ENCODE peak calls at places on chromosomes 7 and 10, in four cellular contexts. Y is kidney glomerular epithelial cell, U is NCI-H2081, Q is Panc1. J is an unnamed sample.

GRCh38 chr10:130179640-130180039 is 43.4 kb downstream of the GLRX3 start:
- DNase-seq in Y (peak), U (peak), Q (no peak), J (no peak)

GRCh38 chr10:33136271-33136670 is 178.2 kb upstream of the ITGB1 start:
- DNase-seq in Y (peak), U (no peak), Q (no peak), J (peak)

GRCh38 chr7:96199421-96199820 is 122.5 kb downstream of the SLC25A13 start:
- DNase-seq in Y (no peak), U (no peak), Q (no peak), J (no peak)

GRCh38 chr7:2701832-2702593 is 14.0 kb downstream of the AMZ1 start:
- DNase-seq in Y (no peak), U (no peak), Q (no peak), J (no peak)

GRCh38 chr7:17991866-17992648 is 35.6 kb downstream of the PRPS1L1 start:
- DNase-seq in Y (no peak), U (no peak), Q (no peak), J (no peak)

GRCh38 chr10:113880236-113880635 is 25.8 kb downstream of the NHLRC2 start:
- DNase-seq in Y (peak), U (no peak), Q (no peak), J (peak)

GRCh38 chr7:77752016-77752415 is 46.2 kb downstream of the TMEM60 start:
- DNase-seq in Y (no peak), U (no peak), Q (no peak), J (no peak)

GRCh38 chr7:138449580-138449979 is 10.5 kb upstream of the TRIM24 start:
- DNase-seq in Y (no peak), U (no peak), Q (no peak), J (no peak)

GRCh38 chr7:106450716-106451115 is 165.9 kb upstream of the NAMPT start:
- DNase-seq in Y (no peak), U (no peak), Q (no peak), J (no peak)

GRCh38 chr10:133186416-133187090 is 26.5 kb downstream of the KNDC1 start:
- DNase-seq in Y (no peak), U (no peak), Q (no peak), J (no peak)

GRCh38 chr7:65731562-65732035 is 141.3 kb upstream of the VKORC1L1 start:
- DNase-seq in Y (no peak), U (no peak), Q (no peak), J (no peak)

GRCh38 chr10:130401860-130402765 is 265.9 kb downstream of the GLRX3 start:
- DNase-seq in Y (no peak), U (no peak), Q (no peak), J (no peak)

GRCh38 chr10:69861251-69862240 is 59.8 kb downstream of the COL13A1 start:
- DNase-seq in Y (peak), U (no peak), Q (peak), J (peak)

GRCh38 chr10:110850990-110851389 is 20.7 kb upstream of the PDCD4 start:
- DNase-seq in Y (no peak), U (no peak), Q (no peak), J (no peak)

GRCh38 chr7:1385809-1386622 is 73.3 kb downstream of the MICALL2 start:
- DNase-seq in Y (no peak), U (no peak), Q (no peak), J (no peak)

GRCh38 chr10:105834261-105835059 is 1193.4 kb downstream of the SORCS3 start:
- DNase-seq in Y (peak), U (no peak), Q (no peak), J (no peak)

GRCh38 chr10:132493756-132494290 is 43.8 kb upstream of the INPP5A start:
- DNase-seq in Y (no peak), U (no peak), Q (no peak), J (no peak)

GRCh38 chr7:43313628-43314378 is 201.4 kb downstream of the HECW1 start:
- DNase-seq in Y (no peak), U (no peak), Q (no peak), J (no peak)

GRCh38 chr7:7550663-7551062 is 15.0 kb upstream of the COL28A1 start:
- DNase-seq in Y (peak), U (no peak), Q (no peak), J (no peak)

GRCh38 chr7:4879401-4880081 is 4.0 kb downstream of the RADIL start:
- DNase-seq in Y (no peak), U (no peak), Q (no peak), J (no peak)

GRCh38 chr7:18317956-18318355 is 177.6 kb upstream of the HDAC9 start:
- DNase-seq in Y (no peak), U (no peak), Q (no peak), J (no peak)

GRCh38 chr10:98400482-98400881 is 14.5 kb downstream of the PYROXD2 start:
- DNase-seq in Y (no peak), U (no peak), Q (no peak), J (no peak)

GRCh38 chr10:42769653-42770052 is 12.9 kb upstream of the BMS1 start:
- DNase-seq in Y (no peak), U (no peak), Q (no peak), J (no peak)

GRCh38 chr7:42611961-42612360 is 299.9 kb downstream of the C7orf25 start:
- DNase-seq in Y (no peak), U (no peak), Q (no peak), J (no peak)

GRCh38 chr7:5629941-5630340 is 151.5 kb downstream of the RNF216 start:
- DNase-seq in Y (peak), U (no peak), Q (no peak), J (peak)

GRCh38 chr10:34256216-34256615 is 558.9 kb downstream of the PARD3 start:
- DNase-seq in Y (no peak), U (no peak), Q (no peak), J (no peak)

GRCh38 chr7:157676456-157677255 is 339.9 kb downstream of the DNAJB6 start:
- DNase-seq in Y (no peak), U (no peak), Q (no peak), J (no peak)

GRCh38 chr7:139572071-139572470 is 48.6 kb downstream of the CLEC2L start:
- DNase-seq in Y (no peak), U (no peak), Q (no peak), J (no peak)

GRCh38 chr10:49310460-49310859 is 11.5 kb downstream of the C10orf71 start:
- DNase-seq in Y (no peak), U (no peak), Q (peak), J (no peak)

GRCh38 chr10:104309980-104310978 is 28.0 kb downstream of the ITPRIP start:
- DNase-seq in Y (no peak), U (no peak), Q (no peak), J (peak)

GRCh38 chr7:1263391-1263951 is 30.8 kb downstream of the UNCX start:
- DNase-seq in Y (no peak), U (no peak), Q (no peak), J (no peak)

GRCh38 chr7:130732980-130733865 is 784 bp downstream of the KLF14 start:
- DNase-seq in Y (no peak), U (peak), Q (no peak), J (no peak)

GRCh38 chr10:26821699-26822542 is 38.8 kb downstream of the ABI1 start:
- DNase-seq in Y (no peak), U (no peak), Q (no peak), J (no peak)

GRCh38 chr10:1061930-1062769 is 6.0 kb downstream of the WDR37 start:
- DNase-seq in Y (peak), U (no peak), Q (no peak), J (no peak)

GRCh38 chr7:75808106-75808505 is 5.5 kb downstream of the CCL24 start:
- DNase-seq in Y (no peak), U (peak), Q (no peak), J (no peak)

GRCh38 chr7:18020138-18020715 is 7.4 kb downstream of the PRPS1L1 start:
- DNase-seq in Y (no peak), U (no peak), Q (no peak), J (no peak)

GRCh38 chr10:62388328-62388727 is 14.2 kb downstream of the ZNF365 start:
- DNase-seq in Y (no peak), U (no peak), Q (no peak), J (no peak)

J was measured in RCC 7860.